ENCODE peak calls at places on chromosomes 11 and 22, in six cellular contexts. T, H, X, J, O and S are unnamed samples.
A peak's percentile ranks its signal among the peaks of the same experiment; 100 is the strongest.

GRCh38 chr11:87125257-87125656 is 87.5 kb downstream of the TMEM135 start:
- DNase-seq in T (no peak), H (peak; percentile 37), X (no peak), J (no peak), O (no peak), S (no peak)

GRCh38 chr11:86180415-86180814 is 64.1 kb upstream of the EED start:
- DNase-seq in T (no peak), H (no peak), X (no peak), J (no peak), O (no peak), S (no peak)

GRCh38 chr22:22745225-22746060 is 101.0 kb downstream of the GGTLC2 start:
- DNase-seq in T (no peak), H (peak; percentile 27), X (peak; percentile 72), J (peak; percentile 12), O (peak; percentile 50), S (no peak)

GRCh38 chr22:17820879-17821439 is 46.7 kb upstream of the BID start:
- DNase-seq in T (no peak), H (no peak), X (no peak), J (no peak), O (no peak), S (no peak)

GRCh38 chr11:30254307-30255298 is 23.8 kb downstream of the FSHB start:
- DNase-seq in T (no peak), H (no peak), X (no peak), J (peak; percentile 54), O (no peak), S (no peak)

GRCh38 chr11:2180775-2181370 is 9.3 kb upstream of the TH start:
- DNase-seq in T (no peak), H (no peak), X (no peak), J (no peak), O (no peak), S (no peak)

GRCh38 chr22:36585841-36586240 is 56.9 kb upstream of the EIF3D start:
- DNase-seq in T (no peak), H (no peak), X (no peak), J (no peak), O (no peak), S (no peak)

GRCh38 chr22:19879651-19879995 is 24.9 kb upstream of the GNB1L start:
- DNase-seq in T (no peak), H (no peak), X (no peak), J (no peak), O (peak; percentile 9), S (no peak)

GRCh38 chr11:115226556-115226955 is 277.7 kb downstream of the CADM1 start:
- DNase-seq in T (peak; percentile 58), H (no peak), X (no peak), J (peak; percentile 90), O (no peak), S (no peak)

GRCh38 chr11:132942611-132943324 is 589.5 kb downstream of the OPCML start:
- DNase-seq in T (no peak), H (no peak), X (no peak), J (no peak), O (no peak), S (no peak)

GRCh38 chr22:44307509-44308169 is 5.1 kb downstream of the SHISAL1 start:
- DNase-seq in T (no peak), H (peak; percentile 61), X (no peak), J (no peak), O (no peak), S (no peak)

GRCh38 chr22:36252754-36253522 is at the start of gene APOL1:
- DNase-seq in T (no peak), H (peak; percentile 74), X (peak; percentile 89), J (no peak), O (peak; percentile 30), S (no peak)

GRCh38 chr11:101618691-101619090 is 34.9 kb upstream of the TRPC6 start:
- DNase-seq in T (peak; percentile 26), H (no peak), X (no peak), J (peak; percentile 62), O (no peak), S (peak; percentile 20)

GRCh38 chr11:68839953-68840641 is 1.6 kb downstream of the CPT1A start:
- DNase-seq in T (no peak), H (peak; percentile 42), X (peak; percentile 69), J (no peak), O (no peak), S (no peak)

GRCh38 chr22:26174280-26174679 is 5.0 kb downstream of the SEZ6L start:
- DNase-seq in T (no peak), H (no peak), X (no peak), J (no peak), O (no peak), S (no peak)

GRCh38 chr11:57542582-57542981 is 5.2 kb downstream of the SMTNL1 start:
- DNase-seq in T (no peak), H (no peak), X (no peak), J (no peak), O (no peak), S (no peak)

GRCh38 chr11:100735949-100736675 is 49.0 kb downstream of the ARHGAP42 start:
- DNase-seq in T (no peak), H (peak; percentile 15), X (peak; percentile 13), J (peak; percentile 81), O (no peak), S (no peak)

DNA sequence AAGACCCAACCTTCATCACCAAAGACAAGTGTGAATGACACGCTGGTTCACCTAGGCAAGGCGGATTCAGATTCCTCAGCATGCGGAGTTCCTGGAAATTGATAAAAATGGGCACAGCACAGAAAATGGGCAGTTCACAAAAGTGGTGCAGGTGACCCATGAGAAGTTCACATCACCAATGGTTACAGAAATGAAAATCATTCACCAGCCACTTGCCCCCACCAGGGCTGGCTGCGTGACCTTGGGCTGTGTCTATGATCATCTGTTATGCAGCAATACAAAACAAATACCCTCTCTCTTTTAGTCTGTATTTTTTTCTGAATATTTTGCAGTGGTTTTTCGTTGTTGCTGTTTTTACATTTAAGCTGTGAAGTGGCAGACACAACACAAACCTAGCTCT is 415.9 kb downstream of the TBC1D22A start:
- DNase-seq in T (no peak), H (no peak), X (no peak), J (no peak), O (no peak), S (no peak)
- TF ChIP-seq CTCF in T (no peak), H (no peak), X (no peak), J (no peak), O (no peak), S (no peak)

DNA sequence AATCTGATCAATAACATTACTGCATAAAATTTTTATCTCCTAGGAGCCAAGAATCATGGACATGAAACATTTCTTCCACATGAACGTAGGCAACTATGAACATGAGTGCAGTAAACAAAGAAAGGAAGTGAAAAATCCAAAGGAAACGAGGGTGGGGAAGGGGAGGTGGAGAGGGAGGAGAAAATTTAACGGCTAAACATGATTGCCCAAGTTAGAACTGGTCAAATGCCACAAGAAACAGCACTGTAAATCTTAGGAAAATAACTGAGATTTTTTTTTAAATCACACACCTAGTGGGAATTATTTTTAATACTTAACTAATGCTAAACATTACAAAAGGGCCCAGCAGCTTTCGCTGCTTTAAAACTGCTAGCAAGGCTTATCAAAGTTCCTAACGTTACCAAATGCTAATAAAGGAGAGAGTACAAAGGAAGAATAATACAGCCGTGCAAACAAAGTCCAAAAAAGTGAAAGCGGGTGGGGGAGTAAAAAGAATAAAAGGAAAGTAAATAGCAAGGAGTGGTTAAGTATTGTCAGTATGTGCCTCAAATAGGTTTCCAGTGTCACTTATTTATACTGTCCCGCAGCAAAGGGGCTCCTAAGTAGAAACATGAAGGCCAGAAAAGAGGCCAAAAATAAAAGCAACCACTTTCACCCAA is 13.7 kb downstream of the NARS2 start:
- DNase-seq in T (no peak), H (peak; percentile 56), X (no peak), J (no peak), O (no peak), S (no peak)
- H3K4me3 ChIP-seq in T (no peak overlapping the region), H (peak overlapping the region; percentile 11), X (no peak overlapping the region), J (no peak overlapping the region), O (no peak overlapping the region), S (no peak overlapping the region)

GRCh38 chr11:94821439-94821838 is 53.3 kb downstream of the AMOTL1 start:
- DNase-seq in T (no peak), H (no peak), X (no peak), J (no peak), O (no peak), S (no peak)
- TF ChIP-seq CTCF in T (no peak), H (no peak), X (no peak), J (no peak), O (no peak), S (no peak)

GRCh38 chr11:28460348-28460747 is 352.2 kb downstream of the METTL15 start:
- DNase-seq in T (no peak), H (peak; percentile 15), X (no peak), J (no peak), O (no peak), S (no peak)
- H3K4me3 ChIP-seq in T (no peak overlapping the region), H (no peak overlapping the region), X (no peak overlapping the region), J (no peak overlapping the region), O (no peak overlapping the region), S (no peak overlapping the region)

DNA sequence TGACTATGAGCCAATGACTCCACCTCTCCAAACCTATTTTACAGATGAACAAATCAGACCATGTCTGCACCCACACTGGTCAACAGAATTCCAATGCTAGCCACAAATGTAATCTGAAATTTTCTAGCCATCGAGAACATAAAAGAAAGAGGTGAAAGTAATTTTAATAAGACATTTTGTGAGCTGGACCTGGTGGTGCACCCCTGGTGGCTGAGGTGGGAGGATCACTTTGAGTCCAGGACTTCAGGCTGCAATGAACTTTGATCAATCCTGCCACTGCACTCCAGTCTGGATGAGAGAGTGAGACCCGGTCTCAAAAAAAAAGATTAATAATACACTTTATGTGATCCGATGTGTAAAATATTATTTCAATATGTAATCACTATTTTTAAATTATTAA is 9.4 kb upstream of the RNF185 start:
- DNase-seq in T (no peak), H (no peak), X (no peak), J (no peak), O (no peak), S (no peak)
- TF ChIP-seq CTCF in T (peak; percentile 41), H (peak; percentile 41), X (peak; percentile 39), J (peak; percentile 72), O (no peak), S (peak; percentile 59)

GRCh38 chr11:7421136-7421535 is 64.2 kb upstream of the OLFML1 start:
- DNase-seq in T (no peak), H (no peak), X (no peak), J (no peak), O (no peak), S (no peak)

GRCh38 chr11:7416080-7416479 is 69.2 kb upstream of the OLFML1 start:
- DNase-seq in T (no peak), H (no peak), X (no peak), J (no peak), O (no peak), S (no peak)

GRCh38 chr11:7418061-7418460 is 67.2 kb upstream of the OLFML1 start:
- DNase-seq in T (no peak), H (no peak), X (no peak), J (peak; percentile 58), O (no peak), S (no peak)

GRCh38 chr11:7417328-7417727 is 68.0 kb upstream of the OLFML1 start:
- DNase-seq in T (no peak), H (no peak), X (no peak), J (no peak), O (no peak), S (no peak)

GRCh38 chr11:7418916-7419315 is 66.4 kb upstream of the OLFML1 start:
- DNase-seq in T (no peak), H (no peak), X (no peak), J (no peak), O (no peak), S (no peak)
- H3K4me3 ChIP-seq in T (no peak overlapping the region), H (no peak overlapping the region), X (no peak overlapping the region), J (no peak overlapping the region), O (no peak overlapping the region), S (no peak overlapping the region)

GRCh38 chr11:90476442-90477007 is 253.7 kb upstream of the CHORDC1 start:
- DNase-seq in T (no peak), H (peak; percentile 1), X (peak; percentile 57), J (peak; percentile 43), O (peak; percentile 44), S (no peak)
- TF ChIP-seq CTCF in T (no peak), H (no peak), X (peak; percentile 69), J (peak; percentile 55), O (peak; percentile 5), S (peak; percentile 73)